ENCODE peak calls at places on chromosomes 4 and X, in seven cellular contexts. One of them, this sample, is unnamed.
A peak's percentile ranks its signal among the peaks of the same experiment; 100 is the strongest.

GRCh38 chrX:39309018-39309620 is 507.9 kb downstream of the MID1IP1 start:
- DNase-seq in IMR-90: no peak
- DNase-seq in endothelial cell of umbilical vein: peak; percentile 88
- DNase-seq in tibial artery: no peak
- DNase-seq in ovary: peak; percentile 53
- DNase-seq in foreskin keratinocyte: peak; percentile 11
- DNase-seq in CD8-positive, alpha-beta T cell: no peak
- DNase-seq in this sample: no peak

GRCh38 chr4:54050214-54050904 is 14.0 kb downstream of the CHIC2 start:
- DNase-seq in endothelial cell of umbilical vein: peak; percentile 47
- DNase-seq in tibial artery: no peak
- DNase-seq in IMR-90: peak; percentile 78
- DNase-seq in ovary: no peak
- DNase-seq in foreskin keratinocyte: peak; percentile 56
- DNase-seq in CD8-positive, alpha-beta T cell: no peak
- DNase-seq in this sample: no peak

GRCh38 chr4:8542776-8543525 is 37.2 kb upstream of the GPR78 start:
- DNase-seq in CD8-positive, alpha-beta T cell: no peak
- DNase-seq in tibial artery: no peak
- DNase-seq in endothelial cell of umbilical vein: no peak
- DNase-seq in ovary: no peak
- DNase-seq in IMR-90: no peak
- DNase-seq in foreskin keratinocyte: no peak
- DNase-seq in this sample: no peak

GRCh38 chrX:56793533-56794320 is 64.7 kb downstream of the NBDY start:
- DNase-seq in endothelial cell of umbilical vein: peak; percentile 36
- DNase-seq in CD8-positive, alpha-beta T cell: no peak
- DNase-seq in ovary: no peak
- DNase-seq in IMR-90: no peak
- DNase-seq in tibial artery: no peak
- DNase-seq in foreskin keratinocyte: no peak
- DNase-seq in this sample: peak; percentile 28

GRCh38 chr4:41935652-41936021 is 408 bp downstream of the TMEM33 start:
- DNase-seq in IMR-90: peak; percentile 10
- DNase-seq in endothelial cell of umbilical vein: no peak
- DNase-seq in CD8-positive, alpha-beta T cell: no peak
- DNase-seq in tibial artery: no peak
- DNase-seq in ovary: no peak
- DNase-seq in foreskin keratinocyte: peak; percentile 48
- DNase-seq in this sample: no peak

GRCh38 chr4:140257461-140258305 is 103.7 kb upstream of the MAML3 start:
- DNase-seq in tibial artery: no peak
- DNase-seq in CD8-positive, alpha-beta T cell: no peak
- DNase-seq in endothelial cell of umbilical vein: peak; percentile 26
- DNase-seq in ovary: no peak
- DNase-seq in IMR-90: peak; percentile 72
- DNase-seq in foreskin keratinocyte: no peak
- DNase-seq in this sample: no peak

GRCh38 chr4:112523008-112523440 is 7.0 kb upstream of the NEUROG2 start:
- DNase-seq in tibial artery: no peak
- DNase-seq in ovary: no peak
- DNase-seq in foreskin keratinocyte: no peak
- DNase-seq in CD8-positive, alpha-beta T cell: no peak
- DNase-seq in endothelial cell of umbilical vein: peak; percentile 49
- DNase-seq in IMR-90: peak; percentile 66
- DNase-seq in this sample: no peak

GRCh38 chr4:140071806-140072205 is 82.2 kb downstream of the MAML3 start:
- DNase-seq in tibial artery: no peak
- DNase-seq in IMR-90: peak; percentile 91
- DNase-seq in ovary: no peak
- DNase-seq in foreskin keratinocyte: no peak
- DNase-seq in endothelial cell of umbilical vein: no peak
- DNase-seq in CD8-positive, alpha-beta T cell: peak; percentile 70
- DNase-seq in this sample: no peak

GRCh38 chr4:87180767-87181166 is 39.7 kb downstream of the KLHL8 start:
- DNase-seq in IMR-90: peak; percentile 12
- DNase-seq in CD8-positive, alpha-beta T cell: no peak
- DNase-seq in foreskin keratinocyte: no peak
- DNase-seq in endothelial cell of umbilical vein: no peak
- DNase-seq in tibial artery: no peak
- DNase-seq in ovary: no peak
- DNase-seq in this sample: no peak

GRCh38 chr4:10031663-10032590 is 10.6 kb upstream of the SLC2A9 start:
- DNase-seq in foreskin keratinocyte: no peak
- DNase-seq in IMR-90: no peak
- DNase-seq in endothelial cell of umbilical vein: no peak
- DNase-seq in ovary: no peak
- DNase-seq in tibial artery: no peak
- DNase-seq in CD8-positive, alpha-beta T cell: no peak
- DNase-seq in this sample: no peak

GRCh38 chr4:122783301-122784215 is 43.1 kb upstream of the FGF2 start:
- DNase-seq in tibial artery: peak; percentile 53
- DNase-seq in CD8-positive, alpha-beta T cell: no peak
- DNase-seq in IMR-90: peak; percentile 87
- DNase-seq in endothelial cell of umbilical vein: peak; percentile 86
- DNase-seq in foreskin keratinocyte: peak; percentile 91
- DNase-seq in ovary: no peak
- DNase-seq in this sample: peak; percentile 64

GRCh38 chr4:76623217-76624060 is 188.4 kb downstream of the SHROOM3 start:
- DNase-seq in ovary: no peak
- DNase-seq in tibial artery: no peak
- DNase-seq in foreskin keratinocyte: no peak
- DNase-seq in IMR-90: no peak
- DNase-seq in endothelial cell of umbilical vein: no peak
- DNase-seq in CD8-positive, alpha-beta T cell: no peak
- DNase-seq in this sample: no peak

GRCh38 chr4:157222764-157223145 is 2.2 kb downstream of the GRIA2 start:
- DNase-seq in endothelial cell of umbilical vein: peak; percentile 1
- DNase-seq in ovary: no peak
- DNase-seq in CD8-positive, alpha-beta T cell: no peak
- DNase-seq in foreskin keratinocyte: no peak
- DNase-seq in tibial artery: no peak
- DNase-seq in IMR-90: no peak
- DNase-seq in this sample: no peak

GRCh38 chr4:170391066-170391754 is 301.5 kb upstream of the AADAT start:
- DNase-seq in IMR-90: peak; percentile 65
- DNase-seq in ovary: no peak
- DNase-seq in tibial artery: no peak
- DNase-seq in foreskin keratinocyte: peak; percentile 93
- DNase-seq in CD8-positive, alpha-beta T cell: no peak
- DNase-seq in endothelial cell of umbilical vein: no peak
- DNase-seq in this sample: no peak

GRCh38 chrX:130343411-130343810 is 3.7 kb downstream of the SLC25A14 start:
- DNase-seq in foreskin keratinocyte: no peak
- DNase-seq in CD8-positive, alpha-beta T cell: no peak
- DNase-seq in ovary: no peak
- DNase-seq in tibial artery: no peak
- DNase-seq in IMR-90: peak; percentile 10
- DNase-seq in endothelial cell of umbilical vein: no peak
- DNase-seq in this sample: no peak

GRCh38 chrX:33726281-33727160 is 405.6 kb downstream of the FAM47A start:
- DNase-seq in ovary: no peak
- DNase-seq in tibial artery: no peak
- DNase-seq in CD8-positive, alpha-beta T cell: no peak
- DNase-seq in foreskin keratinocyte: no peak
- DNase-seq in IMR-90: no peak
- DNase-seq in endothelial cell of umbilical vein: no peak
- DNase-seq in this sample: no peak

GRCh38 chr4:124633285-124633941 is 79.1 kb downstream of the ANKRD50 start:
- DNase-seq in IMR-90: peak; percentile 8
- DNase-seq in foreskin keratinocyte: peak; percentile 61
- DNase-seq in CD8-positive, alpha-beta T cell: no peak
- DNase-seq in endothelial cell of umbilical vein: no peak
- DNase-seq in tibial artery: no peak
- DNase-seq in ovary: no peak
- DNase-seq in this sample: no peak

GRCh38 chr4:101865501-101866062 is 75.1 kb downstream of the BANK1 start:
- DNase-seq in ovary: no peak
- DNase-seq in foreskin keratinocyte: peak; percentile 52
- DNase-seq in tibial artery: no peak
- DNase-seq in IMR-90: peak; percentile 57
- DNase-seq in endothelial cell of umbilical vein: no peak
- DNase-seq in CD8-positive, alpha-beta T cell: no peak
- DNase-seq in this sample: no peak

GRCh38 chrX:54288277-54288676 is 69.6 kb downstream of the WNK3 start:
- DNase-seq in ovary: no peak
- DNase-seq in endothelial cell of umbilical vein: peak; percentile 1
- DNase-seq in tibial artery: no peak
- DNase-seq in foreskin keratinocyte: peak; percentile 2
- DNase-seq in IMR-90: peak; percentile 0
- DNase-seq in CD8-positive, alpha-beta T cell: no peak
- DNase-seq in this sample: no peak

GRCh38 chrX:92213781-92214180 is 434.6 kb downstream of the PCDH11X start:
- DNase-seq in tibial artery: no peak
- DNase-seq in ovary: no peak
- DNase-seq in endothelial cell of umbilical vein: no peak
- DNase-seq in CD8-positive, alpha-beta T cell: no peak
- DNase-seq in IMR-90: peak; percentile 10
- DNase-seq in foreskin keratinocyte: peak; percentile 33
- DNase-seq in this sample: no peak

GRCh38 chrX:144335402-144335801 is 451.5 kb downstream of the UBE2NL start:
- DNase-seq in foreskin keratinocyte: no peak
- DNase-seq in ovary: no peak
- DNase-seq in endothelial cell of umbilical vein: no peak
- DNase-seq in IMR-90: no peak
- DNase-seq in CD8-positive, alpha-beta T cell: no peak
- DNase-seq in tibial artery: no peak
- DNase-seq in this sample: no peak

GRCh38 chrX:144333429-144333828 is 449.6 kb downstream of the UBE2NL start:
- DNase-seq in endothelial cell of umbilical vein: no peak
- DNase-seq in CD8-positive, alpha-beta T cell: no peak
- DNase-seq in foreskin keratinocyte: no peak
- DNase-seq in ovary: no peak
- DNase-seq in IMR-90: no peak
- DNase-seq in tibial artery: no peak
- DNase-seq in this sample: no peak

GRCh38 chrX:144334577-144334976 is 450.7 kb downstream of the UBE2NL start:
- DNase-seq in ovary: no peak
- DNase-seq in tibial artery: no peak
- DNase-seq in foreskin keratinocyte: no peak
- DNase-seq in endothelial cell of umbilical vein: no peak
- DNase-seq in IMR-90: no peak
- DNase-seq in CD8-positive, alpha-beta T cell: no peak
- DNase-seq in this sample: no peak
- TF ChIP-seq CTCF in ovary: no peak
- TF ChIP-seq CTCF in tibial artery: no peak
- TF ChIP-seq CTCF in foreskin keratinocyte: no peak
- TF ChIP-seq CTCF in endothelial cell of umbilical vein: no peak
- TF ChIP-seq CTCF in IMR-90: no peak
- TF ChIP-seq CTCF in CD8-positive, alpha-beta T cell: no peak
- TF ChIP-seq CTCF in this sample: no peak

GRCh38 chr4:26863512-26863911 is 2.9 kb downstream of the STIM2 start:
- DNase-seq in tibial artery: no peak
- DNase-seq in foreskin keratinocyte: no peak
- DNase-seq in ovary: no peak
- DNase-seq in endothelial cell of umbilical vein: peak; percentile 28
- DNase-seq in IMR-90: no peak
- DNase-seq in CD8-positive, alpha-beta T cell: no peak
- DNase-seq in this sample: no peak

GRCh38 chr4:26860922-26861433 is 337 bp downstream of the STIM2 start:
- DNase-seq in CD8-positive, alpha-beta T cell: peak; percentile 80
- DNase-seq in tibial artery: peak; percentile 30
- DNase-seq in foreskin keratinocyte: peak; percentile 45
- DNase-seq in ovary: peak; percentile 45
- DNase-seq in IMR-90: peak; percentile 44
- DNase-seq in endothelial cell of umbilical vein: no peak
- DNase-seq in this sample: peak; percentile 36

GRCh38 chr4:26861434-26862186 is 969 bp downstream of the STIM2 start:
- DNase-seq in tibial artery: peak; percentile 62
- DNase-seq in endothelial cell of umbilical vein: peak; percentile 67
- DNase-seq in ovary: peak; percentile 55
- DNase-seq in IMR-90: peak; percentile 65
- DNase-seq in CD8-positive, alpha-beta T cell: peak; percentile 82
- DNase-seq in foreskin keratinocyte: peak; percentile 60
- DNase-seq in this sample: peak; percentile 80

GRCh38 chr4:26860157-26860921 is at the start of gene STIM2:
- DNase-seq in CD8-positive, alpha-beta T cell: peak; percentile 100
- DNase-seq in tibial artery: peak; percentile 94
- DNase-seq in endothelial cell of umbilical vein: peak; percentile 99
- DNase-seq in foreskin keratinocyte: peak; percentile 93
- DNase-seq in ovary: peak; percentile 96
- DNase-seq in IMR-90: peak; percentile 96
- DNase-seq in this sample: peak; percentile 97

GRCh38 chr4:26862381-26862915 is 1.8 kb downstream of the STIM2 start:
- DNase-seq in CD8-positive, alpha-beta T cell: no peak
- DNase-seq in endothelial cell of umbilical vein: peak; percentile 49
- DNase-seq in ovary: no peak
- DNase-seq in foreskin keratinocyte: no peak
- DNase-seq in IMR-90: no peak
- DNase-seq in tibial artery: no peak
- DNase-seq in this sample: no peak
- H3K27ac ChIP-seq in CD8-positive, alpha-beta T cell: peak overlapping the region; percentile 83
- H3K27ac ChIP-seq in endothelial cell of umbilical vein: no peak overlapping the region
- H3K27ac ChIP-seq in ovary: peak overlapping the region; percentile 96
- H3K27ac ChIP-seq in foreskin keratinocyte: no peak overlapping the region
- H3K27ac ChIP-seq in IMR-90: no peak overlapping the region
- H3K27ac ChIP-seq in tibial artery: peak overlapping the region; percentile 89
- H3K27ac ChIP-seq in this sample: no peak overlapping the region

GRCh38 chr4:173505924-173506779 is 23.9 kb downstream of the HAND2 start:
- DNase-seq in CD8-positive, alpha-beta T cell: no peak
- DNase-seq in endothelial cell of umbilical vein: peak; percentile 25
- DNase-seq in foreskin keratinocyte: peak; percentile 24
- DNase-seq in ovary: peak; percentile 55
- DNase-seq in tibial artery: peak; percentile 66
- DNase-seq in IMR-90: peak; percentile 45
- DNase-seq in this sample: no peak
- H3K4me1 ChIP-seq in CD8-positive, alpha-beta T cell: peaks cover 32% of the 10 kb centered on the region
- H3K4me1 ChIP-seq in endothelial cell of umbilical vein: peaks cover 15% of the 10 kb centered on the region
- H3K4me1 ChIP-seq in foreskin keratinocyte: no peaks in the 10 kb centered on the region
- H3K4me1 ChIP-seq in ovary: peaks cover 3% of the 10 kb centered on the region
- H3K4me1 ChIP-seq in tibial artery: peaks cover 19% of the 10 kb centered on the region
- H3K4me1 ChIP-seq in IMR-90: no peaks in the 10 kb centered on the region
- H3K4me1 ChIP-seq in this sample: peaks cover 15% of the 10 kb centered on the region

GRCh38 chrX:112734250-112734649 is 54.5 kb upstream of the LHFPL1 start:
- DNase-seq in tibial artery: peak; percentile 20
- DNase-seq in endothelial cell of umbilical vein: no peak
- DNase-seq in foreskin keratinocyte: no peak
- DNase-seq in CD8-positive, alpha-beta T cell: no peak
- DNase-seq in IMR-90: peak; percentile 14
- DNase-seq in ovary: no peak
- DNase-seq in this sample: no peak

GRCh38 chrX:112735147-112735546 is 55.4 kb upstream of the LHFPL1 start:
- DNase-seq in endothelial cell of umbilical vein: no peak
- DNase-seq in tibial artery: no peak
- DNase-seq in CD8-positive, alpha-beta T cell: no peak
- DNase-seq in ovary: no peak
- DNase-seq in IMR-90: no peak
- DNase-seq in foreskin keratinocyte: no peak
- DNase-seq in this sample: no peak

GRCh38 chrX:112736310-112736709 is 56.6 kb upstream of the LHFPL1 start:
- DNase-seq in CD8-positive, alpha-beta T cell: no peak
- DNase-seq in tibial artery: no peak
- DNase-seq in foreskin keratinocyte: no peak
- DNase-seq in endothelial cell of umbilical vein: no peak
- DNase-seq in IMR-90: no peak
- DNase-seq in ovary: no peak
- DNase-seq in this sample: no peak

DNA sequence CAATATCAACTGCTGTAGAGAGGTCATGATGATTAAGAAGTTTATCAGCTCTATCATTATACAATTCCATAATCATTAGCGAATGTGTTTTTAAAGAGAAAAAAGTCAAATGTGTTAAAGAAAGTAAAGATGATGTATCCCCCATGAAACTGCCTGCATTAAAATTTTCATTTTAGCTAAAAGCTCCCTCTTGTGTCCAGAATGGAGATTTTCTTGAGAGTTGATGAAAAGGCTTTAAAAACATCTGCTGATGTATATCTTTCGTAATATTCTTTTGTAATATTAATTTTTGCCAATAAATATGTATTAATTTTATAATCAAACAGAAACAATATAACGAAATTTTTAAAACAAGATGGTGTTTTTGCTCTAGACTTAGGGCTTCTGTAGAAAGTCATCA is 52.1 kb upstream of the LHFPL1 start:
- DNase-seq in CD8-positive, alpha-beta T cell: no peak
- DNase-seq in tibial artery: no peak
- DNase-seq in endothelial cell of umbilical vein: no peak
- DNase-seq in IMR-90: peak; percentile 32
- DNase-seq in foreskin keratinocyte: no peak
- DNase-seq in ovary: no peak
- DNase-seq in this sample: no peak
- TF ChIP-seq CTCF in CD8-positive, alpha-beta T cell: peak; percentile 42
- TF ChIP-seq CTCF in tibial artery: no peak
- TF ChIP-seq CTCF in endothelial cell of umbilical vein: no peak
- TF ChIP-seq CTCF in IMR-90: peak; percentile 49
- TF ChIP-seq CTCF in foreskin keratinocyte: peak; percentile 30
- TF ChIP-seq CTCF in ovary: no peak
- TF ChIP-seq CTCF in this sample: no peak